ENCODE peak calls at places on chromosomes 5 and 9, in four cellular contexts. One of them, this sample, is unnamed.

GRCh38 chr9:122807271-122807900 is 7.5 kb downstream of the OR1K1 start:
- DNase-seq in K562: no peak
- DNase-seq in HL-60: no peak
- DNase-seq in GM12878: no peak
- DNase-seq in this sample: no peak

GRCh38 chr9:110152704-110153374 is 55.1 kb downstream of the C9orf152 start:
- DNase-seq in K562: peak; percentile 28
- DNase-seq in HL-60: peak; percentile 71
- DNase-seq in GM12878: no peak
- DNase-seq in this sample: no peak

GRCh38 chr5:160539431-160539830 is 117.8 kb downstream of the PTTG1 start:
- DNase-seq in K562: no peak
- DNase-seq in HL-60: no peak
- DNase-seq in GM12878: no peak
- DNase-seq in this sample: no peak

GRCh38 chr5:68744196-68744595 is 349.6 kb upstream of the SLC30A5 start:
- DNase-seq in K562: no peak
- DNase-seq in HL-60: no peak
- DNase-seq in GM12878: no peak
- DNase-seq in this sample: no peak

GRCh38 chr9:136365775-136366223 is 2.3 kb upstream of the DNLZ start:
- DNase-seq in K562: no peak
- DNase-seq in HL-60: peak; percentile 74
- DNase-seq in GM12878: no peak
- DNase-seq in this sample: no peak

GRCh38 chr9:132858756-132859155 is 19.3 kb downstream of the AK8 start:
- DNase-seq in K562: no peak
- DNase-seq in HL-60: no peak
- DNase-seq in GM12878: no peak
- DNase-seq in this sample: no peak

GRCh38 chr9:98518556-98518955 is 190.2 kb downstream of the GABBR2 start:
- DNase-seq in K562: no peak
- DNase-seq in HL-60: no peak
- DNase-seq in GM12878: no peak
- DNase-seq in this sample: no peak

GRCh38 chr9:6086006-6086655 is 70.7 kb upstream of the RANBP6 start:
- DNase-seq in K562: no peak
- DNase-seq in HL-60: no peak
- DNase-seq in GM12878: no peak
- DNase-seq in this sample: no peak

GRCh38 chr5:1299511-1299850 is 4.6 kb upstream of the TERT start:
- DNase-seq in K562: no peak
- DNase-seq in HL-60: no peak
- DNase-seq in GM12878: no peak
- DNase-seq in this sample: no peak

GRCh38 chr9:85264695-85265094 is 477.1 kb downstream of the AGTPBP1 start:
- DNase-seq in K562: no peak
- DNase-seq in HL-60: no peak
- DNase-seq in GM12878: no peak
- DNase-seq in this sample: no peak

GRCh38 chr9:38081356-38082108 is 12.5 kb upstream of the SHB start:
- DNase-seq in K562: no peak
- DNase-seq in HL-60: no peak
- DNase-seq in GM12878: no peak
- DNase-seq in this sample: no peak

GRCh38 chr5:81239613-81240012 is 6.5 kb downstream of the CKMT2 start:
- DNase-seq in K562: no peak
- DNase-seq in HL-60: no peak
- DNase-seq in GM12878: no peak
- DNase-seq in this sample: no peak

GRCh38 chr9:99071313-99072039 is 33.4 kb upstream of the TGFBR1 start:
- DNase-seq in K562: no peak
- DNase-seq in HL-60: no peak
- DNase-seq in GM12878: no peak
- DNase-seq in this sample: no peak

GRCh38 chr5:171094356-171094755 is 214.7 kb upstream of the TLX3 start:
- DNase-seq in K562: no peak
- DNase-seq in HL-60: no peak
- DNase-seq in GM12878: no peak
- DNase-seq in this sample: no peak

GRCh38 chr9:129703667-129704355 is 38.4 kb downstream of the PRRX2 start:
- DNase-seq in K562: no peak
- DNase-seq in HL-60: no peak
- DNase-seq in GM12878: no peak
- DNase-seq in this sample: no peak

GRCh38 chr5:123776761-123777160 is 264.8 kb downstream of the CSNK1G3 start:
- DNase-seq in K562: no peak
- DNase-seq in HL-60: no peak
- DNase-seq in GM12878: no peak
- DNase-seq in this sample: no peak

GRCh38 chr9:87255437-87256155 is 242.1 kb upstream of the DAPK1 start:
- DNase-seq in K562: no peak
- DNase-seq in HL-60: no peak
- DNase-seq in GM12878: no peak
- DNase-seq in this sample: no peak

GRCh38 chr9:35729700-35730485 is 2.1 kb downstream of the TLN1 start:
- DNase-seq in K562: peak; percentile 50
- DNase-seq in HL-60: peak; percentile 68
- DNase-seq in GM12878: no peak
- DNase-seq in this sample: no peak

GRCh38 chr5:78405820-78406750 is 45.7 kb downstream of the SCAMP1 start:
- DNase-seq in K562: no peak
- DNase-seq in HL-60: no peak
- DNase-seq in GM12878: peak; percentile 19
- DNase-seq in this sample: no peak

GRCh38 chr9:78026416-78026815 is 5.2 kb downstream of the GNAQ start:
- DNase-seq in K562: peak; percentile 10
- DNase-seq in HL-60: no peak
- DNase-seq in GM12878: no peak
- DNase-seq in this sample: no peak

GRCh38 chr9:77486968-77487367 is 161.2 kb downstream of the GNA14 start:
- DNase-seq in K562: no peak
- DNase-seq in HL-60: no peak
- DNase-seq in GM12878: no peak
- DNase-seq in this sample: no peak

GRCh38 chr5:128315671-128316070 is 222.4 kb downstream of the FBN2 start:
- DNase-seq in K562: no peak
- DNase-seq in HL-60: no peak
- DNase-seq in GM12878: no peak
- DNase-seq in this sample: no peak

GRCh38 chr5:152978141-152978835 is 512.2 kb upstream of the GRIA1 start:
- DNase-seq in K562: no peak
- DNase-seq in HL-60: no peak
- DNase-seq in GM12878: no peak
- DNase-seq in this sample: no peak

GRCh38 chr9:117523531-117524153 is 108.8 kb upstream of the ASTN2 start:
- DNase-seq in K562: no peak
- DNase-seq in HL-60: no peak
- DNase-seq in GM12878: no peak
- DNase-seq in this sample: no peak

GRCh38 chr5:144575736-144576135 is 405.1 kb downstream of the KCTD16 start:
- DNase-seq in K562: no peak
- DNase-seq in HL-60: no peak
- DNase-seq in GM12878: no peak
- DNase-seq in this sample: no peak

GRCh38 chr5:53362521-53362941 is 117.9 kb upstream of the FST start:
- DNase-seq in K562: no peak
- DNase-seq in HL-60: no peak
- DNase-seq in GM12878: no peak
- DNase-seq in this sample: no peak

GRCh38 chr5:33891731-33892418 is at the start of gene ADAMTS12:
- DNase-seq in K562: peak; percentile 18
- DNase-seq in HL-60: no peak
- DNase-seq in GM12878: no peak
- DNase-seq in this sample: peak; percentile 39

GRCh38 chr5:87241555-87241954 is 26.1 kb upstream of the RASA1 start:
- DNase-seq in K562: no peak
- DNase-seq in HL-60: no peak
- DNase-seq in GM12878: no peak
- DNase-seq in this sample: no peak

GRCh38 chr9:19809422-19810269 is 20.8 kb upstream of the SLC24A2 start:
- DNase-seq in K562: no peak
- DNase-seq in HL-60: no peak
- DNase-seq in GM12878: no peak
- DNase-seq in this sample: no peak

GRCh38 chr5:127096328-127096993 is 23.2 kb upstream of the C5orf63 start:
- DNase-seq in K562: no peak
- DNase-seq in HL-60: no peak
- DNase-seq in GM12878: no peak
- DNase-seq in this sample: no peak

GRCh38 chr9:78280982-78281668 is 15.8 kb upstream of the PSAT1 start:
- DNase-seq in K562: no peak
- DNase-seq in HL-60: peak; percentile 24
- DNase-seq in GM12878: no peak
- DNase-seq in this sample: no peak

GRCh38 chr9:79221084-79221483 is 350.7 kb upstream of the TLE4 start:
- DNase-seq in K562: no peak
- DNase-seq in HL-60: no peak
- DNase-seq in GM12878: no peak
- DNase-seq in this sample: no peak

GRCh38 chr5:150448353-150448752 is 1.2 kb downstream of the RPS14 start:
- DNase-seq in K562: no peak
- DNase-seq in HL-60: no peak
- DNase-seq in GM12878: no peak
- DNase-seq in this sample: no peak

GRCh38 chr9:113587471-113588031 is 124.0 kb downstream of the RGS3 start:
- DNase-seq in K562: peak; percentile 76
- DNase-seq in HL-60: no peak
- DNase-seq in GM12878: no peak
- DNase-seq in this sample: no peak

GRCh38 chr9:121299467-121300282 is 31.7 kb downstream of the GSN start:
- DNase-seq in K562: no peak
- DNase-seq in HL-60: no peak
- DNase-seq in GM12878: no peak
- DNase-seq in this sample: peak; percentile 68

GRCh38 chr5:52007230-52007858 is 624.1 kb downstream of the ISL1 start:
- DNase-seq in K562: no peak
- DNase-seq in HL-60: peak; percentile 4
- DNase-seq in GM12878: no peak
- DNase-seq in this sample: no peak

GRCh38 chr5:124979174-124979573 is 232.7 kb upstream of the ZNF608 start:
- DNase-seq in K562: no peak
- DNase-seq in HL-60: no peak
- DNase-seq in GM12878: no peak
- DNase-seq in this sample: no peak

DNA sequence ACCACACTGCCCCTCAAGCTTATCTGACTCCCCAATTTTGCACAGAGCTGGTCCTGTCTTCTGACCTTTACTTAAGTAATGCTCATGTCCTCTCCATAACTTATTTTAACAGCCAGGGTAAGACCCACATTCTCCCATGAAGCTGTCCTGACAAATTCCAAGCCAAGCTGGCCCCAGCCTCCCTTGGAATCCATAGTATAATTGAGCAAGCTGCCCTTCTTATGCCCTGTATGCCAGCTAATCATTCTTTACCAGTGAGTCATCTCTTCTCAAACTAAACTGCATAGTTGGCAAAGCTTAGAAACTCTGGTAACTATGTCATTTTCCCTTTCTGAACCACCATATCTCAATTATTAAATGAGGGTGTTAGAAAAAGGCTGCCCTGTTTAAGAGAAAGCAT is 92.4 kb downstream of the NFIB start:
- DNase-seq in K562: no peak
- DNase-seq in HL-60: no peak
- DNase-seq in GM12878: no peak
- DNase-seq in this sample: no peak
- TF ChIP-seq SPI1 in K562: no peak
- TF ChIP-seq SPI1 in HL-60: no peak
- TF ChIP-seq SPI1 in GM12878: no peak
- TF ChIP-seq SPI1 in this sample: no peak

GRCh38 chr5:178403351-178403750 is 170.7 kb upstream of the PHYKPL start:
- DNase-seq in K562: no peak
- DNase-seq in HL-60: no peak
- DNase-seq in GM12878: no peak
- DNase-seq in this sample: no peak

GRCh38 chr5:178407646-178408045 is 175.0 kb upstream of the PHYKPL start:
- DNase-seq in K562: no peak
- DNase-seq in HL-60: no peak
- DNase-seq in GM12878: no peak
- DNase-seq in this sample: no peak

GRCh38 chr5:178403956-178404600 is 171.5 kb upstream of the PHYKPL start:
- DNase-seq in K562: no peak
- DNase-seq in HL-60: no peak
- DNase-seq in GM12878: no peak
- DNase-seq in this sample: no peak

GRCh38 chr5:178399723-178400115 is 167.1 kb upstream of the PHYKPL start:
- DNase-seq in K562: no peak
- DNase-seq in HL-60: no peak
- DNase-seq in GM12878: no peak
- DNase-seq in this sample: no peak

GRCh38 chr5:178404987-178405386 is 172.4 kb upstream of the PHYKPL start:
- DNase-seq in K562: no peak
- DNase-seq in HL-60: peak; percentile 87
- DNase-seq in GM12878: no peak
- DNase-seq in this sample: no peak
- TF ChIP-seq SPI1 in K562: no peak
- TF ChIP-seq SPI1 in HL-60: no peak
- TF ChIP-seq SPI1 in GM12878: no peak
- TF ChIP-seq SPI1 in this sample: no peak

GRCh38 chr9:82987370-82987769 is 75.6 kb downstream of the RASEF start:
- DNase-seq in K562: no peak
- DNase-seq in HL-60: no peak
- DNase-seq in GM12878: no peak
- DNase-seq in this sample: no peak
- TF ChIP-seq SPI1 in K562: no peak
- TF ChIP-seq SPI1 in HL-60: no peak
- TF ChIP-seq SPI1 in GM12878: no peak
- TF ChIP-seq SPI1 in this sample: no peak

DNA sequence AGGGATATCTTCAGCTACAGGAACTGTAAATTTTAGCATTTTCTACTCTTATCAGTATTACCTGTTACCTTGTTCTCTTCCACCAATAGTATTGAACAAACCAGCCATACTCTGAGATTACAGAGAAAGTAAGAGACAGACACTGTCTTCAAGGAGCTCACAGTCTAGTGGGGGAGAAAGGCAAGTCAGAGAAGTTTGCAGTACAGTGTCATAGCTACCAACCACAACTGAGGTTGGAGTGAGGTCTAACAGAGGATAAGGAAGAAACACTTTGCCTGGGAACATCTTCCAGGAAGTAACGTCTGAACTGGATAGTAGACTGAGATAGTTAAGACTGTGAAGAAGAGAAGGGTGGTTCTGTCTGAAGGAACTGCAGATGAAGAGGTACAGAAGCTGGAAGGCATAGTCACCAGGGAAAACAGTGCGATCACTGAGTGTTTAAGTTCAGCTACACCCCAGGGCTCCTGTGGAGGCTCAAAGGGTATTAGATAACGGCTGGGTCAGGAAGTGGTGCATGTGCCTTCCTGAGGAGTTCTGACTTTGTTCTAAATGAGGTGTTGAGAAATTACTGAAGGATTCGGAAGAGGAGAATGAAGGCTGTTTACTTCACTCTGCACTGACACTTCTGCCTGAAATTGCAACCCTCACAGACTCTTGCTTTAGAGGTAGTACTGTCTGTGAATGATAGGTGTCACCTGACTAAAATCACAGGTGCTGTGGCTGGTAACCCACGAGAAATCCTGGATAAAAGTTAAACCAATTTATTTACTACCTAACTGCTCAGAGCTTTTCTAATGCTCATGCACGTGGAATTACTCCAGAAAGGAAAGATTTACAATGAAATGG is 841.6 kb downstream of the MAT2B start:
- DNase-seq in K562: peak; percentile 15
- DNase-seq in HL-60: no peak
- DNase-seq in GM12878: no peak
- DNase-seq in this sample: no peak
- TF ChIP-seq SPI1 in K562: no peak
- TF ChIP-seq SPI1 in HL-60: no peak
- TF ChIP-seq SPI1 in GM12878: no peak
- TF ChIP-seq SPI1 in this sample: no peak